ENCODE peak calls at places on chromosomes 5 and 9, in nine cellular contexts. N, V, K, S, A, E, T, W and P are unnamed samples. For H3K36me3, the result is how much of the 10 kb centered on the place peaks cover.

GRCh38 chr5:19987594-19988345 is at the start of gene CDH18:
- DNase-seq in N (peak), V (peak), K (no peak), S (no peak), A (peak), E (no peak), T (no peak), W (peak), P (peak)

GRCh38 chr5:65213921-65214525 is 267.7 kb downstream of the ADAMTS6 start:
- DNase-seq in N (peak), V (no peak), K (peak), S (peak), A (peak), E (peak), T (peak), W (no peak), P (peak)

GRCh38 chr5:160271396-160271795 is 41.0 kb downstream of the CCNJL start:
- DNase-seq in N (no peak), V (no peak), K (peak), S (peak), A (no peak), E (no peak), T (peak), W (peak), P (no peak)

GRCh38 chr5:130141689-130142320 is 237.5 kb downstream of the CHSY3 start:
- DNase-seq in N (no peak), V (peak), K (no peak), S (no peak), A (peak), E (no peak), T (peak), W (no peak), P (peak)

GRCh38 chr9:21028476-21028875 is 3.0 kb downstream of the HACD4 start:
- DNase-seq in N (no peak), V (no peak), K (no peak), S (no peak), A (peak), E (no peak), T (no peak), W (no peak), P (peak)

GRCh38 chr9:21974230-21974541 is 20.0 kb downstream of the CDKN2A start:
- DNase-seq in N (no peak), V (no peak), K (no peak), S (no peak), A (no peak), E (no peak), T (no peak), W (no peak), P (no peak)

GRCh38 chr9:98218562-98219363 is 26.3 kb upstream of the CORO2A start:
- DNase-seq in N (no peak), V (no peak), K (no peak), S (no peak), A (no peak), E (no peak), T (no peak), W (no peak), P (no peak)

GRCh38 chr9:136854842-136855460 is 2.8 kb downstream of the MAMDC4 start:
- DNase-seq in N (peak), V (no peak), K (no peak), S (peak), A (no peak), E (no peak), T (no peak), W (no peak), P (no peak)

GRCh38 chr9:135583686-135584011 is 22.1 kb downstream of the PAEP start:
- DNase-seq in N (no peak), V (no peak), K (no peak), S (no peak), A (no peak), E (no peak), T (no peak), W (no peak), P (no peak)

GRCh38 chr9:91034521-91034920 is 232.9 kb downstream of the SYK start:
- DNase-seq in N (no peak), V (no peak), K (peak), S (no peak), A (no peak), E (no peak), T (no peak), W (no peak), P (no peak)

GRCh38 chr5:67206381-67207328 is 10.1 kb upstream of the CD180 start:
- DNase-seq in N (no peak), V (no peak), K (peak), S (peak), A (peak), E (peak), T (peak), W (peak), P (peak)

GRCh38 chr5:173618927-173619519 is 2.6 kb upstream of the BOD1 start:
- DNase-seq in N (no peak), V (peak), K (peak), S (peak), A (peak), E (peak), T (peak), W (no peak), P (no peak)

GRCh38 chr5:171651102-171651501 is 134.5 kb upstream of the SMIM23 start:
- DNase-seq in N (no peak), V (no peak), K (no peak), S (no peak), A (no peak), E (no peak), T (no peak), W (no peak), P (no peak)

GRCh38 chr9:38127271-38127839 is 58.3 kb upstream of the SHB start:
- DNase-seq in N (no peak), V (no peak), K (no peak), S (no peak), A (peak), E (no peak), T (no peak), W (no peak), P (no peak)

GRCh38 chr5:152349683-152350526 is 55.2 kb downstream of the NMUR2 start:
- DNase-seq in N (peak), V (peak), K (peak), S (peak), A (peak), E (peak), T (peak), W (peak), P (peak)

GRCh38 chr9:126781717-126782388 is 23.0 kb upstream of the ZBTB43 start:
- DNase-seq in N (peak), V (peak), K (peak), S (peak), A (peak), E (peak), T (peak), W (peak), P (peak)

GRCh38 chr9:91131433-91131839 is 230.3 kb downstream of the AUH start:
- DNase-seq in N (no peak), V (no peak), K (no peak), S (peak), A (peak), E (peak), T (peak), W (no peak), P (peak)

GRCh38 chr9:1007312-1007711 is 30.9 kb downstream of the DMRT3 start:
- DNase-seq in N (no peak), V (no peak), K (peak), S (no peak), A (no peak), E (no peak), T (no peak), W (no peak), P (no peak)

GRCh38 chr5:158435161-158435616 is 576.2 kb upstream of the CLINT1 start:
- DNase-seq in N (no peak), V (no peak), K (peak), S (no peak), A (peak), E (no peak), T (no peak), W (no peak), P (no peak)
- H3K4me3 ChIP-seq in N (no peak), V (no peak), K (no peak), S (no peak), A (peak), E (no peak), T (no peak), W (no peak), P (no peak)

GRCh38 chr5:179889885-179890284 is 17.8 kb downstream of the TBC1D9B start:
- DNase-seq in N (no peak), V (no peak), K (no peak), S (no peak), A (no peak), E (no peak), T (no peak), W (no peak), P (no peak)

GRCh38 chr5:179892255-179892654 is 15.4 kb downstream of the TBC1D9B start:
- DNase-seq in N (no peak), V (no peak), K (no peak), S (no peak), A (no peak), E (no peak), T (no peak), W (no peak), P (no peak)

GRCh38 chr5:179893076-179893957 is 14.4 kb downstream of the TBC1D9B start:
- DNase-seq in N (no peak), V (no peak), K (no peak), S (no peak), A (no peak), E (no peak), T (no peak), W (no peak), P (no peak)

GRCh38 chr5:179893958-179894895 is 13.5 kb downstream of the TBC1D9B start:
- DNase-seq in N (no peak), V (no peak), K (no peak), S (no peak), A (no peak), E (no peak), T (no peak), W (no peak), P (no peak)

DNA sequence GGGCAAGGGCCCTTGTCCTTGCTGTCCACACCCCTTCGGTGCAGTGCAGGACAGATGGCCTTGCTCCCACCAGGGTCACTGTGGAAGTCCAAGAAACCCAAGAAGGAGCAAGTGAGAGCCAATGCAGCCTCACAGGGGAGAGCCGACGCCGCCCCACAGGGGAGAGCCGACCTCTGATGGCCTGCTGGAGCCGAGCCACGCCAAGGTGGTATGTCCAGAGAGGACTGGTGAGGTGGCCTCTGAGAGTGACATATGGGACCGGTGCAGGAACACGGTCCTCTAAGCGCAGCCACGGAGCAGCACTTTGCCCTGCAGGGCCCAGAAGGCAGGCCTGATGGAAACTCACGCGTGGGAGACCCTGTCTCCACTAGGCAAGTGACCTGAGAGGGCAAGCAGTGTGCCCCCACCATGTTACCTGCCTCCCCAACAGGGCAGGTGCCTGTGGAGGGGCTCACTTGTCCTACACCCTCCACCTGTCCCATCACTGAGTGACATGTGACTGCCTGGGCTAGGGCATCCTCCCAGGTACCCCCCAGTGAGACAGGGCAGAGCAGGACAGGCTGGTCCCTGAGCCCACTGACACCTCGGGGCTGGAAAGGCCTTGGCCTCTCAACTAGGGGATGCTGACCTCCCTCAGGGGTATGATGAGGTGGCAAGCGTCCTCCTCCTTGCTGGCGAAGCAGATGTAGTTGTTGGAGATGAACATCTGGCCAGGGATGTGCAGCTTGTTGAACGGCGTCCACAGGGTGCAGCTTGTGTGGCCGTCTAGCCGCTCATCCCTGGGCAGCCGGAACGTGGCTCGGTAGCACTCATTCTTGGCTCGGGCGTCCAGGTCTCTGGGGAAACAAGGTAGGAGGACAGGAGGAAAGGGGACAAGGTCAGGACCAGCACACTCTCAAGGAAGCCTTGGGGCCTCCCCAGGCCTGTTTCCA is 16.7 kb downstream of the TBC1D9B start:
- DNase-seq in N (no peak), V (no peak), K (no peak), S (no peak), A (no peak), E (no peak), T (no peak), W (no peak), P (no peak)
- H3K36me3 ChIP-seq in N (half or more), V (half or more), K (half or more), S (under half), A (under half), E (half or more), T (under half), W (half or more), P (half or more)

DNA sequence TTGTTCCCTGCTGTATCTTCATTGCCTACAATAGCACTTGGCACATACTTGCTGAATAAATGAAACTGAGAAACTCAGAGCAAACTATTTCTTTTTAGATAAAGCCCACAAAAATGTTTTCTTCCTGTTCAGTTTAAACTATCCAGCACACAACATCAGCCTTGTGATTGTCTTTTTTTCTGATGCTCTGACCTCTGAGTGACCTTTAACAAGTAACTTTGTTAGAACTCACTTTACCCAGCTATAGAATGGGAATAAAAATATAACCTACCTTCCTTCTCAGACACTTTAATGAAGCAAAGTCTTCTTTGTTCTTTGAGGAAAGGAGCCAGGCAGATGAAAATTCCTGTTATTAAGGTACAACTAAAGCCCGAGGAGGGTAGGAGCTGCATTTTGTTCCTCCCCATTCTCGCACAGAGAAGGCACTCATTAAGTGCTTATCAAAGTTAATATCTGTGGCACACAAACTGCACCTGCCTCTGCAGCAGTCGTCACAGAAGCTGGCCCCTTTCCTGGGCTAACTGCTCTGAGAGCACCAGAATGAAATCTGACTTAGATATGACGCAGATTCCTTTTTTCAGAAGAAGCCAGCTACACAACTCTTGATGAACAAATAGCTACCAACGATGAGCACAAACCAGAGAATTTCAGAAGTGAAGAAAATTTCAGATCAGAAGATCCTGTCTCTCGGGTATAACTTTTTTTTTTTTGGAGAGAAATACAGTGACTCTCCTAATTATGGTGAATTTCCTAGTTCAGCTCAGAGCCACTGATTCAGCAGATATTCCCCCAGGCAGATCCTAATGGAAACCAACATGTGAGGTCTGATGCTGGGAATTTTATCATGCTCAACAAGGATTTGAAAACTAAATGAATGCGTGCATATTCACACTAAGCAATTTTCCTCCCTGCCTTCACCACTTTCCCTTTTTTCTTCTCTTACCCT is 31.0 kb upstream of the NR3C1 start:
- DNase-seq in N (no peak), V (no peak), K (peak), S (no peak), A (no peak), E (no peak), T (peak), W (no peak), P (no peak)
- H3K4me3 ChIP-seq in N (peak), V (no peak), K (peak), S (no peak), A (no peak), E (no peak), T (no peak), W (peak), P (no peak)

GRCh38 chr9:134495881-134496412 is 145.7 kb upstream of the COL5A1 start:
- DNase-seq in N (no peak), V (no peak), K (no peak), S (no peak), A (no peak), E (no peak), T (no peak), W (no peak), P (no peak)
- H3K36me3 ChIP-seq in N (under half), V (under half), K (under half), S (under half), A (under half), E (under half), T (under half), W (under half), P (under half)

DNA sequence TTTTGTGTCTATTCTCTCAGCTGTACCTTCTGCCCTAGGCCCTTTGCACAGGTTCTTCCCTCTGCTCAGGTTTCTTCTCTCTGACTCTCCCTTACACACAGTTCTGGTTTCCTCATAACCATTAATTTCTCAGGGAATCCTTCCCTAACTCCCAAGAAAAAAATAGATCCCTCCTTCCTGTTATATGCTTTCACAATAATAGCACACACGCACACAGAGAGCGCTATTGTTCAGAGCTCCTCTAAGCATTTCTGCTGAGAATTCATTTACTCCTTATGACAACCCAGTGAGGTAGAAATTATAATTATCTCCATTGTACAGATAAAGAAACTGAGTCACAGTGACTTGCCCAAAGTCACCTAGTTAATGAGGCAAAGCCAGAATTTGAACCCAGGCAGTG is 1.7 kb upstream of the TCOF1 start:
- DNase-seq in N (no peak), V (no peak), K (no peak), S (no peak), A (no peak), E (no peak), T (no peak), W (no peak), P (no peak)
- H3K4me3 ChIP-seq in N (no peak), V (no peak), K (no peak), S (no peak), A (no peak), E (no peak), T (no peak), W (no peak), P (no peak)

DNA sequence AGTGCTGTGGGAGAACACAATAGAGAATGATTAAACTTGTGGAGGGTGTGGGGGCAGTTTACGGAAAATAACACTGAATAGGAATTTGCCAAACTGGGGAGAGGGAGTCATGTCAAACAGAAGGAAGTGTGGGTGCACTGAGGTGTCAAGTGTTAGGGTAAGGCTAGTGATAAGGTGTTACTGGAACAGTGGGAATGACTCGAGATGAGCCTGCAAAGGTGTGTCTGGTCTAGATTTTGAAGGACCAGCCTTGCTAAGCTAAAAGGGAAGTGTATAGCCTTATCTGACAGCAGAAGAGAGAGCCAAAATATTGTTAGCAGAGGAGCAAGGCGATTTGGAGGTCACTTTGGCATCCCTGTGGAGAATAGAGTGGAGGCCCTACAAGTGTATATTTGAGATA is 4.2 kb downstream of the CNOT6 start:
- DNase-seq in N (no peak), V (no peak), K (no peak), S (no peak), A (no peak), E (no peak), T (no peak), W (no peak), P (no peak)
- H3K36me3 ChIP-seq in N (under half), V (under half), K (half or more), S (under half), A (under half), E (under half), T (under half), W (under half), P (under half)

GRCh38 chr5:139994234-139994633 is 48.9 kb downstream of the NRG2 start:
- DNase-seq in N (no peak), V (no peak), K (no peak), S (no peak), A (no peak), E (no peak), T (no peak), W (no peak), P (no peak)

GRCh38 chr5:140000332-140000731 is 42.8 kb downstream of the NRG2 start:
- DNase-seq in N (peak), V (no peak), K (no peak), S (no peak), A (no peak), E (no peak), T (no peak), W (peak), P (no peak)

GRCh38 chr5:139997276-139997675 is 45.8 kb downstream of the NRG2 start:
- DNase-seq in N (no peak), V (no peak), K (no peak), S (no peak), A (no peak), E (no peak), T (no peak), W (no peak), P (no peak)

GRCh38 chr5:139995929-139996328 is 47.2 kb downstream of the NRG2 start:
- DNase-seq in N (no peak), V (no peak), K (no peak), S (no peak), A (no peak), E (no peak), T (no peak), W (no peak), P (no peak)

GRCh38 chr5:139998837-139999236 is 44.3 kb downstream of the NRG2 start:
- DNase-seq in N (no peak), V (no peak), K (peak), S (no peak), A (no peak), E (no peak), T (no peak), W (no peak), P (no peak)
- H3K4me3 ChIP-seq in N (no peak), V (no peak), K (no peak), S (no peak), A (no peak), E (no peak), T (no peak), W (no peak), P (no peak)

DNA sequence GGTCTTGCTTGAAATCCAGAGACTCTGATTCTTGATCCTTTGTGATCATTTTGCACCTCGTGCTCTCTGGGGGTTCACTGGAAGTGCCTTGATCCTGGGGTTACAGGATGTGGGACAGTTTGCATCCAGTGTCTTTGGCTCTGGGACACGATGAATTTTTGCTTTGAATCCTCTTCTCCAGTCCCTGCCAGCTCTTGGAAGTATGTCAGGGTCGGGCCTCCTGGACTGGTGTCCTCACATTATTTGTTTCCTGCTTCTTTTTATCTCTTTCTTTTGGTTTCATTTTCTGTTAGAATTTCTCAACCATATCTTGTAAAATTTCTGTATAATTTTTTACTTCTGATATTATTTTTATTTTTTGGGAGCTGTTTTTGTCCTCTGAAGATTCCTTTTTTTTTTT is 34.2 kb downstream of the SECISBP2 start:
- DNase-seq in N (no peak), V (no peak), K (no peak), S (no peak), A (no peak), E (no peak), T (no peak), W (no peak), P (no peak)
- H3K36me3 ChIP-seq in N (half or more), V (half or more), K (half or more), S (under half), A (under half), E (under half), T (under half), W (half or more), P (under half)

GRCh38 chr5:10527281-10527950 is 36.5 kb upstream of the ANKRD33B start:
- DNase-seq in N (no peak), V (no peak), K (no peak), S (no peak), A (peak), E (no peak), T (no peak), W (no peak), P (no peak)
- H3K4me3 ChIP-seq in N (no peak), V (no peak), K (no peak), S (no peak), A (peak), E (no peak), T (no peak), W (no peak), P (no peak)

GRCh38 chr5:132203464-132203818 is 24.2 kb downstream of the P4HA2 start:
- DNase-seq in N (no peak), V (no peak), K (no peak), S (no peak), A (peak), E (no peak), T (no peak), W (no peak), P (no peak)
- H3K36me3 ChIP-seq in N (half or more), V (half or more), K (under half), S (under half), A (half or more), E (under half), T (under half), W (half or more), P (under half)